ENCODE peak calls at places on chromosomes 1 and 21, in nine cellular contexts. One of them, this sample, is unnamed.

GRCh38 chr1:159916240-159917051 is 8.9 kb downstream of the TAGLN2 start:
- DNase-seq in cardiac muscle cell: peak; percentile 95
- DNase-seq in psoas muscle: no peak
- DNase-seq in breast epithelium: no peak
- DNase-seq in IMR-90: peak; percentile 91
- DNase-seq in neuronal stem cell: peak; percentile 63
- DNase-seq in upper lobe of left lung: no peak
- DNase-seq in RWPE1: peak; percentile 86
- DNase-seq in small intestine: peak; percentile 77
- DNase-seq in this sample: no peak

GRCh38 chr1:107704911-107705310 is 260.1 kb downstream of the VAV3 start:
- DNase-seq in cardiac muscle cell: no peak
- DNase-seq in psoas muscle: no peak
- DNase-seq in breast epithelium: no peak
- DNase-seq in IMR-90: peak; percentile 4
- DNase-seq in neuronal stem cell: no peak
- DNase-seq in upper lobe of left lung: no peak
- DNase-seq in RWPE1: no peak
- DNase-seq in small intestine: no peak
- DNase-seq in this sample: no peak

GRCh38 chr1:36622741-36623648 is 140.3 kb upstream of the CSF3R start:
- DNase-seq in cardiac muscle cell: no peak
- DNase-seq in psoas muscle: no peak
- DNase-seq in breast epithelium: no peak
- DNase-seq in IMR-90: no peak
- DNase-seq in neuronal stem cell: no peak
- DNase-seq in upper lobe of left lung: no peak
- DNase-seq in RWPE1: no peak
- DNase-seq in small intestine: peak; percentile 4
- DNase-seq in this sample: peak; percentile 19

GRCh38 chr1:108327534-108328462 is 83.9 kb upstream of the NBPF4 start:
- DNase-seq in cardiac muscle cell: no peak
- DNase-seq in psoas muscle: no peak
- DNase-seq in breast epithelium: no peak
- DNase-seq in IMR-90: no peak
- DNase-seq in neuronal stem cell: no peak
- DNase-seq in upper lobe of left lung: no peak
- DNase-seq in RWPE1: no peak
- DNase-seq in small intestine: no peak
- DNase-seq in this sample: no peak

GRCh38 chr1:232765536-232765935 is 39.7 kb upstream of the MAP10 start:
- DNase-seq in cardiac muscle cell: peak; percentile 32
- DNase-seq in psoas muscle: no peak
- DNase-seq in breast epithelium: no peak
- DNase-seq in IMR-90: no peak
- DNase-seq in neuronal stem cell: no peak
- DNase-seq in upper lobe of left lung: no peak
- DNase-seq in RWPE1: no peak
- DNase-seq in small intestine: no peak
- DNase-seq in this sample: no peak

GRCh38 chr1:89736937-89737733 is 83.7 kb upstream of the LRRC8D start:
- DNase-seq in cardiac muscle cell: no peak
- DNase-seq in psoas muscle: no peak
- DNase-seq in breast epithelium: no peak
- DNase-seq in IMR-90: peak; percentile 74
- DNase-seq in neuronal stem cell: no peak
- DNase-seq in upper lobe of left lung: no peak
- DNase-seq in RWPE1: no peak
- DNase-seq in small intestine: no peak
- DNase-seq in this sample: no peak

GRCh38 chr1:34865981-34866761 is 6.6 kb upstream of the SMIM12 start:
- DNase-seq in cardiac muscle cell: peak; percentile 81
- DNase-seq in psoas muscle: peak; percentile 87
- DNase-seq in breast epithelium: peak; percentile 66
- DNase-seq in IMR-90: peak; percentile 53
- DNase-seq in neuronal stem cell: peak; percentile 80
- DNase-seq in upper lobe of left lung: peak; percentile 99
- DNase-seq in RWPE1: peak; percentile 72
- DNase-seq in small intestine: peak; percentile 81
- DNase-seq in this sample: peak; percentile 92

GRCh38 chr1:65265296-65266271 is 43.8 kb upstream of the DNAJC6 start:
- DNase-seq in cardiac muscle cell: peak; percentile 57
- DNase-seq in psoas muscle: no peak
- DNase-seq in breast epithelium: no peak
- DNase-seq in IMR-90: no peak
- DNase-seq in neuronal stem cell: no peak
- DNase-seq in upper lobe of left lung: peak; percentile 87
- DNase-seq in RWPE1: peak; percentile 41
- DNase-seq in small intestine: peak; percentile 11
- DNase-seq in this sample: peak; percentile 25

GRCh38 chr1:161506336-161507223 is 1.3 kb downstream of the FCGR2A start:
- DNase-seq in cardiac muscle cell: peak; percentile 60
- DNase-seq in psoas muscle: no peak
- DNase-seq in breast epithelium: no peak
- DNase-seq in IMR-90: peak; percentile 54
- DNase-seq in neuronal stem cell: no peak
- DNase-seq in upper lobe of left lung: no peak
- DNase-seq in RWPE1: no peak
- DNase-seq in small intestine: no peak
- DNase-seq in this sample: no peak

GRCh38 chr1:20640183-20640597 is 6.9 kb downstream of the PINK1 start:
- DNase-seq in cardiac muscle cell: peak; percentile 69
- DNase-seq in psoas muscle: no peak
- DNase-seq in breast epithelium: no peak
- DNase-seq in IMR-90: peak; percentile 54
- DNase-seq in neuronal stem cell: peak; percentile 64
- DNase-seq in upper lobe of left lung: no peak
- DNase-seq in RWPE1: peak; percentile 63
- DNase-seq in small intestine: peak; percentile 54
- DNase-seq in this sample: peak; percentile 61

GRCh38 chr21:40658237-40658636 is 188.7 kb downstream of the DSCAM start:
- DNase-seq in cardiac muscle cell: no peak
- DNase-seq in psoas muscle: no peak
- DNase-seq in breast epithelium: no peak
- DNase-seq in IMR-90: no peak
- DNase-seq in neuronal stem cell: no peak
- DNase-seq in upper lobe of left lung: no peak
- DNase-seq in RWPE1: no peak
- DNase-seq in small intestine: no peak
- DNase-seq in this sample: no peak

GRCh38 chr1:240274569-240274968 is 182.9 kb downstream of the FMN2 start:
- DNase-seq in cardiac muscle cell: no peak
- DNase-seq in psoas muscle: no peak
- DNase-seq in breast epithelium: no peak
- DNase-seq in IMR-90: no peak
- DNase-seq in neuronal stem cell: no peak
- DNase-seq in upper lobe of left lung: no peak
- DNase-seq in RWPE1: no peak
- DNase-seq in small intestine: no peak
- DNase-seq in this sample: no peak

GRCh38 chr1:111553199-111553598 is 49.8 kb upstream of the ADORA3 start:
- DNase-seq in cardiac muscle cell: peak; percentile 24
- DNase-seq in psoas muscle: no peak
- DNase-seq in breast epithelium: no peak
- DNase-seq in IMR-90: peak; percentile 89
- DNase-seq in neuronal stem cell: no peak
- DNase-seq in upper lobe of left lung: no peak
- DNase-seq in RWPE1: peak; percentile 85
- DNase-seq in small intestine: no peak
- DNase-seq in this sample: no peak

GRCh38 chr1:55481634-55482033 is 266.5 kb upstream of the USP24 start:
- DNase-seq in cardiac muscle cell: no peak
- DNase-seq in psoas muscle: no peak
- DNase-seq in breast epithelium: peak; percentile 80
- DNase-seq in IMR-90: peak; percentile 44
- DNase-seq in neuronal stem cell: no peak
- DNase-seq in upper lobe of left lung: no peak
- DNase-seq in RWPE1: peak; percentile 22
- DNase-seq in small intestine: no peak
- DNase-seq in this sample: no peak

DNA sequence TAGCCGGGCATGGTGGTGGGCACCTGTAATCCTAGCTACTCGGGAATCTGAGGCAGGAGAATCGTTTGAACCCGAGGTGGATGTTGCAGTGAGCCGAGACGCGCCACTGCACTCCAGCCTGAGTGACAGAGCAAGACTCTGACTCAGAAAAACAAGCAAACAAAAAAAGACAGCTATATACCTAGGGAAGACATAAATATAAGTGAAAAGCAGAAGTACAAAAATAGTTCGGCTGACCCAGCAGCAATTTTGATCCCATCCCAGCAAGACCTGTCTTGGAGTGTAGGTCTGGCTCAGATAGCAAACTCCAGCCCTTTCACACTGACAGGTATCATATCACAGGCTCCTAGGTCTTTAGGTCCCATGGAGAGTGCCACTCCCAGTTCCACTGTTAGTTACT is 14.5 kb downstream of the MTX1 start:
- DNase-seq in cardiac muscle cell: no peak
- DNase-seq in psoas muscle: no peak
- DNase-seq in breast epithelium: no peak
- DNase-seq in IMR-90: no peak
- DNase-seq in neuronal stem cell: no peak
- DNase-seq in upper lobe of left lung: no peak
- DNase-seq in RWPE1: no peak
- DNase-seq in small intestine: no peak
- DNase-seq in this sample: no peak
- H3K27ac ChIP-seq in cardiac muscle cell: no peak overlapping the region
- H3K27ac ChIP-seq in psoas muscle: no peak overlapping the region
- H3K27ac ChIP-seq in breast epithelium: no peak overlapping the region
- H3K27ac ChIP-seq in IMR-90: no peak overlapping the region
- H3K27ac ChIP-seq in neuronal stem cell: no peak overlapping the region
- H3K27ac ChIP-seq in upper lobe of left lung: no peak overlapping the region
- H3K27ac ChIP-seq in RWPE1: no peak overlapping the region
- H3K27ac ChIP-seq in small intestine: no peak overlapping the region
- H3K27ac ChIP-seq in this sample: no peak overlapping the region

GRCh38 chr1:12464028-12464427 is 154.0 kb downstream of the DHRS3 start:
- DNase-seq in cardiac muscle cell: no peak
- DNase-seq in psoas muscle: peak; percentile 58
- DNase-seq in breast epithelium: no peak
- DNase-seq in IMR-90: no peak
- DNase-seq in neuronal stem cell: no peak
- DNase-seq in upper lobe of left lung: no peak
- DNase-seq in RWPE1: no peak
- DNase-seq in small intestine: no peak
- DNase-seq in this sample: no peak
- H3K27ac ChIP-seq in cardiac muscle cell: no peak overlapping the region
- H3K27ac ChIP-seq in psoas muscle: peak overlapping the region; percentile 74
- H3K27ac ChIP-seq in breast epithelium: peak overlapping the region; percentile 79
- H3K27ac ChIP-seq in IMR-90: peak overlapping the region; percentile 92
- H3K27ac ChIP-seq in neuronal stem cell: no peak overlapping the region
- H3K27ac ChIP-seq in upper lobe of left lung: peak overlapping the region; percentile 25
- H3K27ac ChIP-seq in RWPE1: no peak overlapping the region
- H3K27ac ChIP-seq in small intestine: no peak overlapping the region
- H3K27ac ChIP-seq in this sample: peak overlapping the region; percentile 82

DNA sequence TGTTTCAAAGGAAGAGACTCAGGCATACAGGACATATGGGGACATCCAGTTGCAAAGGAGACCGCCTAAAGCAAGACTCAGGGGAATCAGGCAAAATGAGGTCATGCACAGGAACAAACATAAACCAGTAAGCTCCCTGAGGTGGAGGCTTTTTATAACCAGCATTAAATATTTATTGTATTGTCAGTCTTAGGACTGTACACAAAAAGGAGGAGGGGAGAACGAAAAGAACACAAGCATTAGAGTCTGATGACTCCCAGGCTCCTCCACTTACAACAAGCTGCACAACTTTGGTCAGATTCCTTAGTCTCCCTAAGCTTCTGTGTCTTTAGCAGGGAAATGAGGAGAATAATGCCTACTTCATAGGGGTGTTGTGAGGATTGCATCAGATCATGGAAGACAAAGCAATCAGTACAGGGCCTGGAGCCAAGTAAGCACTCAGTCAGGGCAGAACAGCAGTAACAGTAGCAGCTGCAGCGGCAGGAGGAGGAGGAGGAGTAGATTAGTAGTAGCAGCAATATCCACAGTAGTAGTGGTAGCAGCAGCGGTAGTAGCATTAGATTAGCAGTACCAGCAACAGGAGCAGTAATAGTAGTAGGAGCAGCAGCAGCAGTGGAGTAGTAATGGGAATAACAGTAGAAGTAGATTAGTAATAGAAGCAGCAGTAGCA is 54.2 kb upstream of the SPATA6 start:
- DNase-seq in cardiac muscle cell: peak; percentile 89
- DNase-seq in psoas muscle: no peak
- DNase-seq in breast epithelium: no peak
- DNase-seq in IMR-90: peak; percentile 35
- DNase-seq in neuronal stem cell: no peak
- DNase-seq in upper lobe of left lung: no peak
- DNase-seq in RWPE1: no peak
- DNase-seq in small intestine: peak; percentile 58
- DNase-seq in this sample: peak; percentile 15
- H3K27ac ChIP-seq in cardiac muscle cell: no peak overlapping the region
- H3K27ac ChIP-seq in psoas muscle: no peak overlapping the region
- H3K27ac ChIP-seq in breast epithelium: no peak overlapping the region
- H3K27ac ChIP-seq in IMR-90: peak overlapping the region; percentile 41
- H3K27ac ChIP-seq in neuronal stem cell: no peak overlapping the region
- H3K27ac ChIP-seq in upper lobe of left lung: no peak overlapping the region
- H3K27ac ChIP-seq in RWPE1: no peak overlapping the region
- H3K27ac ChIP-seq in small intestine: no peak overlapping the region
- H3K27ac ChIP-seq in this sample: no peak overlapping the region

DNA sequence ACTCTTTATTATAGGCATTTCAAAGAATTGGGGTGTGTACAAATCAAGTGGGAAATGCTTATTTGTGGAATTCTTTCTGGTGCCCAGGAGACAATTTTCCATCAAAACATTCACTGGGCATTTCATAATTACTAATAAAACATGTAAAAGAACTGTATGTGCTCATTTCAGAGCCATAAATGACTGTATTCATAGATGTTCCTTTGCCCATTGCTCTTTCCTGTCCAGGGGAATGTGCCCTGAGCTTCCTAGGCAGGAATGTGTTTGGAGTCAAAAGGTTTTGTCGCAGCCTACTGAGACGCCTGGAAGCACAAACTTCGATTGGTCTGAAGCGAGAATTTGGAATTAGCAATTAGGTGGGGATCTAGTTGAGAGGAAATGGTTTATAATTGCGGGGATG is 43.7 kb upstream of the EXOSC10 start:
- DNase-seq in cardiac muscle cell: no peak
- DNase-seq in psoas muscle: no peak
- DNase-seq in breast epithelium: peak; percentile 75
- DNase-seq in IMR-90: no peak
- DNase-seq in neuronal stem cell: no peak
- DNase-seq in upper lobe of left lung: no peak
- DNase-seq in RWPE1: no peak
- DNase-seq in small intestine: no peak
- DNase-seq in this sample: no peak
- H3K27ac ChIP-seq in cardiac muscle cell: no peak overlapping the region
- H3K27ac ChIP-seq in psoas muscle: peak overlapping the region; percentile 72
- H3K27ac ChIP-seq in breast epithelium: peak overlapping the region; percentile 83
- H3K27ac ChIP-seq in IMR-90: no peak overlapping the region
- H3K27ac ChIP-seq in neuronal stem cell: no peak overlapping the region
- H3K27ac ChIP-seq in upper lobe of left lung: no peak overlapping the region
- H3K27ac ChIP-seq in RWPE1: no peak overlapping the region
- H3K27ac ChIP-seq in small intestine: no peak overlapping the region
- H3K27ac ChIP-seq in this sample: no peak overlapping the region